ENCODE peak calls at places on chromosomes 13 and 19, in seven cellular contexts. U is aorta; R is small intestine; V is CD8-positive, alpha-beta T cell; K is IMR-90; O is vagina; Z is lung. L is an unnamed sample. For H3K9me3, the result is how much of the 10 kb centered on the place peaks cover.

GRCh38 chr19:44447864-44448674 is at the start of gene ZNF229:
- DNase-seq in U (peak), R (peak), V (peak), K (peak), O (no peak), Z (peak), L (peak)

GRCh38 chr13:35252536-35253205 is 223.8 kb downstream of the MAB21L1 start:
- DNase-seq in U (no peak), R (no peak), V (no peak), K (no peak), O (no peak), Z (no peak), L (no peak)

GRCh38 chr19:1133471-1133929 is 29.7 kb downstream of the GPX4 start:
- DNase-seq in U (no peak), R (peak), V (peak), K (no peak), O (no peak), Z (no peak), L (peak)

GRCh38 chr19:38842439-38843174 is 7.2 kb downstream of the HNRNPL start:
- DNase-seq in U (no peak), R (peak), V (peak), K (no peak), O (no peak), Z (no peak), L (no peak)

GRCh38 chr19:31127132-31127967 is 221.9 kb downstream of the TSHZ3 start:
- DNase-seq in U (no peak), R (no peak), V (no peak), K (peak), O (no peak), Z (no peak), L (no peak)

GRCh38 chr19:45901912-45902650 is at the start of gene MYPOP:
- DNase-seq in U (no peak), R (no peak), V (no peak), K (no peak), O (no peak), Z (no peak), L (no peak)

GRCh38 chr13:113155201-113155600 is 3.2 kb upstream of the PROZ start:
- DNase-seq in U (no peak), R (no peak), V (no peak), K (no peak), O (peak), Z (no peak), L (no peak)

GRCh38 chr13:96072392-96072791 is 17.5 kb upstream of the HS6ST3 start:
- DNase-seq in U (no peak), R (no peak), V (no peak), K (no peak), O (no peak), Z (no peak), L (no peak)

GRCh38 chr19:55080121-55080914 is 4.6 kb downstream of the EPS8L1 start:
- DNase-seq in U (no peak), R (peak), V (peak), K (peak), O (no peak), Z (peak), L (peak)

GRCh38 chr19:28632357-28633076 is 580.4 kb downstream of the UQCRFS1 start:
- DNase-seq in U (no peak), R (no peak), V (no peak), K (no peak), O (no peak), Z (no peak), L (no peak)

GRCh38 chr19:4543444-4543843 is 3.6 kb upstream of the LRG1 start:
- DNase-seq in U (no peak), R (no peak), V (no peak), K (no peak), O (no peak), Z (no peak), L (no peak)

GRCh38 chr13:23778879-23779278 is 110.3 kb downstream of the MIPEP start:
- DNase-seq in U (no peak), R (no peak), V (no peak), K (peak), O (no peak), Z (no peak), L (no peak)

GRCh38 chr13:36366023-36366422 is 19.8 kb upstream of the SPART start:
- DNase-seq in U (no peak), R (no peak), V (no peak), K (no peak), O (no peak), Z (no peak), L (no peak)

GRCh38 chr19:6354098-6354674 is 7.1 kb upstream of the CLPP start:
- DNase-seq in U (no peak), R (no peak), V (no peak), K (no peak), O (no peak), Z (no peak), L (no peak)

GRCh38 chr19:46674416-46675178 is 13.6 kb upstream of the DACT3 start:
- DNase-seq in U (no peak), R (no peak), V (no peak), K (peak), O (no peak), Z (no peak), L (peak)

GRCh38 chr19:58544591-58545285 is 874 bp downstream of the TRIM28 start:
- DNase-seq in U (no peak), R (peak), V (peak), K (peak), O (peak), Z (no peak), L (no peak)

GRCh38 chr19:47518139-47518538 is 3.3 kb upstream of the NAPA start:
- DNase-seq in U (no peak), R (no peak), V (peak), K (no peak), O (no peak), Z (no peak), L (no peak)

GRCh38 chr19:11324748-11325389 is 14.6 kb downstream of the RAB3D start:
- DNase-seq in U (no peak), R (no peak), V (no peak), K (no peak), O (no peak), Z (no peak), L (no peak)

GRCh38 chr19:46731007-46731501 is 14.1 kb upstream of the PRKD2 start:
- DNase-seq in U (no peak), R (no peak), V (no peak), K (peak), O (no peak), Z (peak), L (no peak)

GRCh38 chr13:111912453-111912866 is 154.5 kb upstream of the SOX1 start:
- DNase-seq in U (no peak), R (no peak), V (no peak), K (no peak), O (peak), Z (peak), L (peak)

GRCh38 chr13:76271728-76272232 is 614.4 kb downstream of the KCTD12 start:
- DNase-seq in U (no peak), R (no peak), V (no peak), K (peak), O (no peak), Z (no peak), L (no peak)

GRCh38 chr13:101085551-101085950 is 330.8 kb downstream of the NALCN start:
- DNase-seq in U (no peak), R (no peak), V (no peak), K (no peak), O (no peak), Z (no peak), L (no peak)

GRCh38 chr13:78169386-78169785 is 250.8 kb upstream of the EDNRB start:
- DNase-seq in U (no peak), R (no peak), V (no peak), K (no peak), O (no peak), Z (no peak), L (no peak)

GRCh38 chr13:39676315-39676876 is 20.9 kb downstream of the COG6 start:
- DNase-seq in U (no peak), R (peak), V (no peak), K (peak), O (no peak), Z (no peak), L (no peak)

GRCh38 chr19:51317381-51317780 is 5.9 kb downstream of the IGLON5 start:
- DNase-seq in U (no peak), R (no peak), V (no peak), K (no peak), O (no peak), Z (no peak), L (no peak)

GRCh38 chr13:98349731-98350305 is 172.7 kb upstream of the RNF113B start:
- DNase-seq in U (no peak), R (peak), V (no peak), K (no peak), O (no peak), Z (no peak), L (peak)

GRCh38 chr13:98301721-98302120 is 124.7 kb upstream of the RNF113B start:
- DNase-seq in U (no peak), R (no peak), V (no peak), K (peak), O (no peak), Z (no peak), L (no peak)

GRCh38 chr13:94343243-94343585 is 136.3 kb downstream of the DCT start:
- DNase-seq in U (no peak), R (no peak), V (no peak), K (peak), O (peak), Z (no peak), L (peak)

GRCh38 chr13:91882918-91883317 is 484.5 kb downstream of the GPC5 start:
- DNase-seq in U (no peak), R (no peak), V (no peak), K (no peak), O (no peak), Z (no peak), L (no peak)

GRCh38 chr13:48709213-48709612 is 55.5 kb downstream of the CYSLTR2 start:
- DNase-seq in U (no peak), R (no peak), V (no peak), K (no peak), O (no peak), Z (no peak), L (no peak)

GRCh38 chr19:54439174-54439851 is 9.7 kb upstream of the LENG8 start:
- DNase-seq in U (no peak), R (peak), V (no peak), K (no peak), O (no peak), Z (no peak), L (peak)

GRCh38 chr19:4521170-4521887 is 3.0 kb upstream of the PLIN4 start:
- DNase-seq in U (no peak), R (no peak), V (no peak), K (no peak), O (no peak), Z (no peak), L (no peak)

GRCh38 chr13:106373989-106374572 is 161.4 kb downstream of the EFNB2 start:
- DNase-seq in U (no peak), R (no peak), V (no peak), K (peak), O (peak), Z (no peak), L (peak)

GRCh38 chr13:37769078-37769477 is 100.5 kb downstream of the TRPC4 start:
- DNase-seq in U (no peak), R (no peak), V (no peak), K (no peak), O (no peak), Z (no peak), L (no peak)

GRCh38 chr13:31722684-31723083 is 16.6 kb upstream of the RXFP2 start:
- DNase-seq in U (no peak), R (no peak), V (no peak), K (no peak), O (no peak), Z (no peak), L (no peak)

GRCh38 chr13:45433381-45433790 is 15.2 kb upstream of the SLC25A30 start:
- DNase-seq in U (no peak), R (peak), V (no peak), K (no peak), O (no peak), Z (no peak), L (no peak)

GRCh38 chr19:1222394-1222793 is 15.4 kb downstream of the CBARP start:
- DNase-seq in U (no peak), R (no peak), V (no peak), K (no peak), O (no peak), Z (no peak), L (peak)

GRCh38 chr13:90912247-90912646 is 435.2 kb upstream of the MIR17HG start:
- DNase-seq in U (no peak), R (no peak), V (no peak), K (no peak), O (no peak), Z (no peak), L (no peak)

GRCh38 chr13:58018865-58019264 is 387.3 kb downstream of the PCDH17 start:
- DNase-seq in U (no peak), R (no peak), V (no peak), K (no peak), O (no peak), Z (no peak), L (no peak)

GRCh38 chr13:89673789-89674311 is 1673.6 kb upstream of the MIR17HG start:
- DNase-seq in U (no peak), R (no peak), V (no peak), K (no peak), O (no peak), Z (no peak), L (no peak)

GRCh38 chr19:19145281-19145999 is 7.2 kb upstream of the TMEM161A start:
- DNase-seq in U (no peak), R (no peak), V (no peak), K (no peak), O (no peak), Z (no peak), L (no peak)

GRCh38 chr19:19149402-19149801 is 11.1 kb upstream of the TMEM161A start:
- DNase-seq in U (no peak), R (no peak), V (no peak), K (no peak), O (no peak), Z (no peak), L (no peak)

GRCh38 chr19:19146865-19147264 is 8.6 kb upstream of the TMEM161A start:
- DNase-seq in U (no peak), R (no peak), V (no peak), K (no peak), O (no peak), Z (no peak), L (no peak)

GRCh38 chr19:19147344-19147743 is 9.1 kb upstream of the TMEM161A start:
- DNase-seq in U (no peak), R (no peak), V (no peak), K (no peak), O (no peak), Z (no peak), L (no peak)

GRCh38 chr19:19146000-19146608 is 7.8 kb upstream of the TMEM161A start:
- DNase-seq in U (peak), R (peak), V (peak), K (peak), O (no peak), Z (peak), L (peak)
- H3K4me3 ChIP-seq in U (no peak), R (no peak), V (no peak), K (no peak), O (peak), Z (no peak), L (no peak)

DNA sequence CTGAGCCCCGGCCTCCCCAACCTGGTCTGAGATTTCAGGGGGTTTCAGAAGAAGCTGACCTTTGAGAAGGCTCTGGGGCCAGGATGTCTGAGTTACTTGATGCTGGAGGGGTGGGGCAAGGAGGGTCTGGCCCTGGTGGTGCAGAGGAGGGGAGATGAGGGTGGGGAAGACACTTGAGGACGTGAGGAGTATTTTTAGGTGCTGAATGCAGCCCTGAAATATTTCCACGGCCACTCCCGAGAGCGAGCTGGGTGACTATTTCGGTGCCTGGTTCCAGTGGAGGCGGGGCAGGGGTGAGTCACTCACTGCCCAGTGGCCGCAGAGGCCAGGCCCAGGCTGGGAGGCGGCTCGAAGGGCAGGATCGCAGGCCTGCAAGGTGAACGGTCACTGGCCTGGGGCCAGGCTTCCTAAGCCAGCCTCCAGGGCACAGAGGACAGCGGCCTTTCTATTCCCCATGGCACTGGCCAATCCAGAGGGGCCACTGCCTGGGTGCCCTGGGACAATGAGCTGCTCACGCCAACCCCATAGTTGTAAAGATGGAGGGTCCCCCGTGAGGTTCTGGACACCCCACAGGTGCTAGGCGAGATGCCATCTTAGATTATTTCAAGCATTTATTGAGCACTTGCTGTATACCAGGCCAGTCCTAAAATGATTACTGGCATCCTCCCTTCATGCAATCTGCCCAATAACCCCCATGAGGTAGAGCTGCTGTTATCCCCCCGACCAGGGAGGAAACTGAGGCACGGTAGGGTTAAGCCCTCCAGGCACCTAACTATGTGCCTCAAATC is 19.7 kb upstream of the JUND start:
- DNase-seq in U (peak), R (peak), V (no peak), K (peak), O (no peak), Z (peak), L (no peak)
- H3K27ac ChIP-seq in U (no peak), R (peak), V (peak), K (peak), O (peak), Z (peak), L (no peak)

DNA sequence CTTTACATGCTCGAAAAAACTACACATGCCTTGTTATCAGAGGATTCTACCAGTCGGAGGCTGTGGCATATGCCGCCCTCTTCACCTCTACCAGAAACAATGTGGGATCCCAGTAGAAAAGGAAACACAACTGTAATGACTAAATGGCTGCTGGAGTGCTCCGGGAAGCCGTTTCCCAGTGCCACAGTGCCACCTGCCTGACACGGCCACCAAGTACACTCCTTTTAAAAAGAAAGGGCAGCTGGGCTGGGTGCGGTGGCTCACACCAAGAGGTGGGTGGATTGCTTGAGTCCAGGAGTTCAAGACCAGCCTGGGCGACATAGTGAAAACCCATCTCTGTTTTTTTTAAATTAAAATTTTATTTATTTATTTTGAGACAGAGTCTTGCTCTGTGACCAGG is 67.3 kb downstream of the TRPM4 start:
- DNase-seq in U (no peak), R (peak), V (no peak), K (peak), O (no peak), Z (no peak), L (peak)
- H3K9me3 ChIP-seq in U (under half), R (under half), V (under half), K (under half), O (under half), Z (under half), L (under half)

GRCh38 chr19:49896863-49897621 is at the start of gene IL4I1:
- DNase-seq in U (no peak), R (no peak), V (peak), K (peak), O (no peak), Z (no peak), L (no peak)
- H3K4me3 ChIP-seq in U (no peak), R (no peak), V (peak), K (no peak), O (peak), Z (no peak), L (no peak)

DNA sequence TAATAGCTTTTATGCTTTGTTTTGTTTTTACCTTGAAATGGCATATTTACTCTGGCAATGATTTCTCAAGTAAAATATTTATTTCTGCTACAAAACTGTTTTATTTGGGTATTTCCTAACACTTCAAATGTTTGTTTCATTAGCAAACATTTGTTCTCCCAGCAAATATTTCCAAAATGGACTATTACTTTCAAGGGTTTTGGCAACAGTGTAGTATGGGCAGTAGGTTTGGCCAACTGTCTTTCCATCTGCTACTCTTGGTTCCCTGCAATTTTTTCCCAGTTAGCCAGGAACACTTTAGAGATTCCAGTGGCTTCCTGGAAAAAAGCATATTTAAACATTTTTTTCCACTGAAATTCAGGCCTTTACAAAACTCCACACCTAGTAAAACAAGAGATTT is 466.6 kb downstream of the SLITRK6 start:
- DNase-seq in U (no peak), R (no peak), V (no peak), K (no peak), O (no peak), Z (no peak), L (no peak)
- H3K27ac ChIP-seq in U (no peak), R (no peak), V (no peak), K (no peak), O (no peak), Z (no peak), L (no peak)

GRCh38 chr19:37492213-37492612 is 14.5 kb upstream of the ZNF793 start:
- DNase-seq in U (no peak), R (no peak), V (no peak), K (no peak), O (no peak), Z (no peak), L (no peak)
- H3K9me3 ChIP-seq in U (under half), R (under half), V (under half), K (under half), O (under half), Z (under half), L (under half)